ENCODE peak calls at places on chromosomes 13 and 19, in six cellular contexts. W is mammary epithelial cell, N is GM23248, X is MM.1S, I is DND-41, G is endothelial cell of umbilical vein. R is an unnamed sample.

GRCh38 chr19:7597689-7598088 is 2.0 kb downstream of the CAMSAP3 start:
- DNase-seq in W (no peak), N (peak), X (no peak), I (no peak), G (no peak), R (peak)

GRCh38 chr13:30308548-30308947 is 1.2 kb upstream of the KATNAL1 start:
- DNase-seq in W (no peak), N (peak), X (no peak), I (no peak), G (no peak), R (no peak)

GRCh38 chr13:21429217-21429616 is 29.9 kb downstream of the ZDHHC20 start:
- DNase-seq in W (no peak), N (no peak), X (no peak), I (no peak), G (no peak), R (no peak)

GRCh38 chr19:41298327-41298964 is 11.5 kb upstream of the CCDC97 start:
- DNase-seq in W (peak), N (peak), X (peak), I (no peak), G (peak), R (no peak)

GRCh38 chr13:20274466-20274865 is 42.3 kb upstream of the GJB6 start:
- DNase-seq in W (peak), N (no peak), X (no peak), I (no peak), G (no peak), R (peak)

GRCh38 chr13:49935171-49936084 is 712 bp downstream of the SPRYD7 start:
- DNase-seq in W (peak), N (peak), X (peak), I (no peak), G (peak), R (peak)

GRCh38 chr19:30236587-30236986 is 135.6 kb upstream of the ZNF536 start:
- DNase-seq in W (no peak), N (no peak), X (no peak), I (no peak), G (no peak), R (no peak)

GRCh38 chr13:85586422-85586831 is 212.8 kb downstream of the SLITRK6 start:
- DNase-seq in W (peak), N (no peak), X (no peak), I (no peak), G (no peak), R (peak)

GRCh38 chr13:31000889-31001288 is 68.4 kb downstream of the TEX26 start:
- DNase-seq in W (no peak), N (peak), X (no peak), I (no peak), G (peak), R (no peak)

DNA sequence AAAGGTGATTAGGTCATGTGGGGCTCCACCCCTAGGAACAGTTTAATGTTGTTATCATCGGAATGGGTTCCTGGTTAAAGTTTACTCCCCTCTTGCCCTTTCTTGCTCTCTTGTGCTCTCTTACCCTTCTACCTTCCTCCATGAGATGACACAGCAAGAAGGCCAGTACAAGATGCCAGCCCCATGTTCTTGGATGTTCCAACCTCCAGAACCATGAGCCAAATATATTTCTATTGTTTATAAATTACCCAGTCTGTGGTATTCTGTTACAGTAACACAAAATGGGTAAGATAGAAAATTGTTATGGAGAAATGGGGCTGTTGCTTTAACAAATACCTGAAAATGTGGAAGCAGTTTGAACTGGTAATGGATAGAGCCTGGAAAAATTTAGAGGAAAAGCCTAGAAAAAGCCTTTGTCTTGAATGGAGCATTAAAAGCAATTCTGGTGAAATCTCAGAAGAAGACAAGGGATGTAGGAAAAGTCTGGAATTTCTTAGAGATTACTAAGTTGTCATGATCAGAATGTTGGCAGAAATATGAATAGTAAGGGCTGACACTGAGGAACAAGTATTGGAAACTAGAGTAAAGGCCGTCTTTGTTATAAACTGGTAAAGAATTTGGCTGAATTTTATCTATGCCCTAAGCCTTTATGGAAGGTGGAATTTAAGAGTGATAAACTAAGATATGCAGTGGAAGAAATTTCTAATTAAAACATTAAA is 53.5 kb upstream of the TSC22D1 start:
- DNase-seq in W (no peak), N (peak), X (no peak), I (no peak), G (no peak), R (peak)
- H3K27ac ChIP-seq in W (no peak), N (peak), X (no peak), I (no peak), G (no peak), R (no peak)

DNA sequence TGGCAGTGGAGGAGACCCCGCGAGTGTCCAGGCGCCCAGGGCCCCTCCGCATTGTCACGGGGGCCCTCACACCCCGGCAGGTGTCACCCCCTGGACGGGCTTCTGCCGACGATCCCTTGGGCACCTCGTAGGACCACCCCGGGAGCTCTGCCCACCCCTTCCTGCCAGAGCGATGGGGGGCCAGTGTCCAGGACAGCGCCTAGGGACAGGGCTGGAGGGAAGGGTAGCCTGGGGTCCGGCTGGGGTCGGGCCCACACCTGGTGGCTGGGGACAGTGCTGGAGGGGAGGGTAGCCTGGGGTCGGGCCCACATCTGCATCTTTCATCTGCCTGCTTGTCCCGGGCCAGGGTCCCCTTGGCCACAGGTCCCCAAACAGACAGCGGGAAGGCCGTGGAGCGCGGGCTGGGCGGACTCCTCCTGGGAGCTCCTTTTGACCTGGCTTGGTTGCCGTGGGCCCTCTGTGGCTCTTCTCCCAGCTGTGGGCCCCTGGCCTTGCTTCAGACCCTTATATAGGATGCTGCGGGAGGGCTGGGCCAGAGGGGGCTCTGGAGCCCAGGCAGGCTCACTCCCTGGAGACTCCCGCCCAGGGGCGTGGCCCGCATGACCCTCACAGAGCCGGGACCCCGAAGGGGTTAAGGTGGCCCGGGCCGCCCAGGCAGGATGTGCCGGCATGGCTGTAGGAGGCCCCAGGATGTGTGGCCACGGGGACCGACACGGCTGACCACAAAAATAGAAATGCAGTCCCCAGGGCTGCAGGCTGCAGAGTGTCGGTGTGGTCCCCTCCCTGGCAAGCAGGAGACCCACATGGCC is 74.1 kb upstream of the MCF2L start:
- DNase-seq in W (no peak), N (no peak), X (no peak), I (no peak), G (no peak), R (no peak)
- TF ChIP-seq EZH2 in W (no peak), N (peak), X (no peak), I (no peak), G (peak), R (no peak)

DNA sequence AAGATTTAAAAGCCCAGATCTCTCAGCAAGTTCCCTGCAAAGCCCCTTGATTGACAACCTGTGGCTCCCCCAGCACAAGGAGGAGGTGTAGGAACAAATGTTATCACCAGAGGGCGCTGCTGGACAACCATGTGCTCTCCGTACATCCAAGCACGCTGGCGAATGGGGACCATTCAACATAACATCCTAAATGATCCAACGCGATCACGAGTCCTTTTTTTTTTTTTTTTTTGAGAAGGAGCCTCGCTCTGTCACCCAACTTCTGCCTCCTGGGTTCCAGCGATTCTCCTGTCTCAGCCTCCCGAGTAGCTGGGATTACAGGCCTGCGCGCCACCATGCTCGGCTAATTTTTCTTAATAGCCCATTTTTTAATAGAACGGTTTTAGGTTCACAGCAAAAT is 52.0 kb downstream of the NWD1 start:
- DNase-seq in W (peak), N (peak), X (peak), I (peak), G (peak), R (peak)
- H2AFZ ChIP-seq in W (no peak), N (no peak), X (no peak), I (no peak), G (no peak), R (peak)

GRCh38 chr19:55386515-55386947 is 799 bp downstream of the RPL28 start:
- DNase-seq in W (peak), N (peak), X (no peak), I (no peak), G (no peak), R (no peak)

GRCh38 chr19:55384576-55385235 is 614 bp upstream of the TMEM238 start:
- DNase-seq in W (peak), N (peak), X (no peak), I (peak), G (no peak), R (no peak)

GRCh38 chr19:55385236-55385748 is 440 bp upstream of the RPL28 start:
- DNase-seq in W (peak), N (peak), X (peak), I (peak), G (peak), R (peak)

GRCh38 chr19:55383789-55384575 is at the start of gene TMEM238:
- DNase-seq in W (peak), N (peak), X (peak), I (peak), G (peak), R (peak)

GRCh38 chr19:55385749-55386514 is at the start of gene RPL28:
- DNase-seq in W (peak), N (peak), X (peak), I (peak), G (peak), R (peak)
- H3K27ac ChIP-seq in W (peak), N (peak), X (peak), I (peak), G (peak), R (peak)

GRCh38 chr19:1760020-1760419 is 6.7 kb downstream of the ONECUT3 start:
- DNase-seq in W (no peak), N (no peak), X (no peak), I (no peak), G (no peak), R (no peak)

GRCh38 chr19:1758959-1759903 is 5.9 kb downstream of the ONECUT3 start:
- DNase-seq in W (no peak), N (no peak), X (no peak), I (no peak), G (no peak), R (no peak)

GRCh38 chr19:1762243-1763140 is 9.2 kb downstream of the ONECUT3 start:
- DNase-seq in W (no peak), N (no peak), X (no peak), I (no peak), G (no peak), R (no peak)

GRCh38 chr19:1763648-1764292 is 10.5 kb downstream of the ONECUT3 start:
- DNase-seq in W (no peak), N (no peak), X (no peak), I (no peak), G (no peak), R (no peak)

GRCh38 chr19:1761528-1762242 is 8.4 kb downstream of the ONECUT3 start:
- DNase-seq in W (no peak), N (no peak), X (no peak), I (no peak), G (no peak), R (no peak)
- TF ChIP-seq EZH2 in W (no peak), N (no peak), X (no peak), I (no peak), G (no peak), R (no peak)

GRCh38 chr19:39411832-39412099 is 703 bp upstream of the PLEKHG2 start:
- DNase-seq in W (peak), N (peak), X (peak), I (peak), G (peak), R (peak)

GRCh38 chr19:39409207-39409885 is 2.7 kb downstream of the ZFP36 start:
- DNase-seq in W (peak), N (peak), X (peak), I (peak), G (peak), R (peak)

GRCh38 chr19:39411006-39411831 is 1.2 kb upstream of the PLEKHG2 start:
- DNase-seq in W (peak), N (peak), X (peak), I (no peak), G (no peak), R (no peak)

GRCh38 chr19:39409886-39410619 is 2.4 kb upstream of the PLEKHG2 start:
- DNase-seq in W (no peak), N (peak), X (peak), I (peak), G (peak), R (no peak)

GRCh38 chr19:39410620-39411005 is 1.9 kb upstream of the PLEKHG2 start:
- DNase-seq in W (peak), N (peak), X (no peak), I (no peak), G (no peak), R (no peak)
- H2AFZ ChIP-seq in W (no peak), N (no peak), X (no peak), I (peak), G (no peak), R (no peak)

GRCh38 chr13:26460652-26461051 is 96.8 kb upstream of the WASF3 start:
- DNase-seq in W (no peak), N (peak), X (no peak), I (no peak), G (no peak), R (no peak)
- H3K27ac ChIP-seq in W (no peak), N (no peak), X (no peak), I (no peak), G (no peak), R (no peak)

GRCh38 chr13:94968040-94968756 is 255.9 kb upstream of the SOX21 start:
- DNase-seq in W (no peak), N (peak), X (no peak), I (no peak), G (peak), R (no peak)
- TF ChIP-seq EZH2 in W (peak), N (peak), X (no peak), I (no peak), G (peak), R (no peak)

DNA sequence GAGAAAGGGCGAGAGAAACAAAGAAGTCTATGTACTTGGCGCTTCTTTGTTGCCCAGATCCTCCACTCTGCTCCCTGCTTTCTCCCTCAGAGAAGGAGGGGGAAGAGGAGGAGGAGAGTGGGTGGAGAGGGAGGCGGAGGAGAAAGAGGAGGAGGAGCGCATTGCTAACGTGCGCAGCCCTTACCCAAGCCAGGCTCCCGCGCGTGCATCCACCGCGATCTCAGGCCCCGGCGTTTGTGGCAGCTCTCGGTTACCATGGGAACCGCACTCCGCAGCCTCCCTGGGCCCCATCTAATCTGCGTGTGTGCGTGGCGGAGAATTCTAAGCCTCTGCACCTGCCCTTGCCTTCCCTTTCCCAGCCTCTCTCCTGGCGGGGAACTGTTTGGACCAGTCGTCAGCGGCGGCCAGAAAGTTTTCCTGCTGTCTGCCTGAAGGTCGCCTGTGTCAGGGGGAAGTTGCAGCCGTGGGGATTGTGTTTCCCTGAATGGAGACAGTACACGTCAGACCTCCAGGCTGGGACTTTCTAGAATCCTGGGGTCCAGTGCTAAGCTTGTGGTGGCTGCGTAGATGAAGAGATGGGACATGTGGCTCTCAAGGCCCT is at the start of gene ERICH6B:
- DNase-seq in W (no peak), N (no peak), X (no peak), I (peak), G (no peak), R (no peak)
- H2AFZ ChIP-seq in W (peak), N (no peak), X (no peak), I (no peak), G (no peak), R (no peak)

R was measured in PC-3.